ENCODE peak calls at places on chromosomes 1 and 21, in seven cellular contexts. D is CD4-positive, CD25-positive, alpha-beta regulatory T cell; M is fibroblast of lung; R is left lung; K is AG10803; W is pancreas; U is PC-3. G is an unnamed sample.

GRCh38 chr1:115063238-115063901 is 25.9 kb downstream of the TSPAN2 start:
- DNase-seq in D (peak), M (no peak), R (no peak), K (no peak), W (no peak), U (peak), G (peak)

GRCh38 chr1:37753473-37754321 is 11.2 kb downstream of the EPHA10 start:
- DNase-seq in D (no peak), M (no peak), R (no peak), K (no peak), W (peak), U (no peak), G (no peak)

GRCh38 chr1:41743361-41743760 is 175.4 kb downstream of the HIVEP3 start:
- DNase-seq in D (no peak), M (peak), R (no peak), K (peak), W (no peak), U (peak), G (no peak)

GRCh38 chr1:183757061-183757460 is 47.9 kb upstream of the RGL1 start:
- DNase-seq in D (no peak), M (peak), R (no peak), K (peak), W (no peak), U (peak), G (no peak)

GRCh38 chr1:113219377-113219776 is 146.4 kb downstream of the LRIG2 start:
- DNase-seq in D (no peak), M (no peak), R (no peak), K (no peak), W (no peak), U (peak), G (no peak)

GRCh38 chr1:1359668-1360468 is 1.5 kb upstream of the MXRA8 start:
- DNase-seq in D (no peak), M (peak), R (peak), K (peak), W (peak), U (no peak), G (no peak)

GRCh38 chr21:45255381-45256020 is 32.2 kb downstream of the POFUT2 start:
- DNase-seq in D (no peak), M (no peak), R (no peak), K (no peak), W (no peak), U (peak), G (peak)

GRCh38 chr1:119531606-119532323 is 24.8 kb downstream of the HSD3B1 start:
- DNase-seq in D (no peak), M (no peak), R (no peak), K (peak), W (no peak), U (peak), G (no peak)

GRCh38 chr1:236066054-236066453 is 1.2 kb upstream of the NID1 start:
- DNase-seq in D (no peak), M (peak), R (no peak), K (no peak), W (no peak), U (no peak), G (no peak)

GRCh38 chr1:198132060-198132781 is 24.6 kb upstream of the NEK7 start:
- DNase-seq in D (no peak), M (no peak), R (no peak), K (peak), W (no peak), U (peak), G (no peak)

GRCh38 chr1:14915356-14916054 is 238.0 kb upstream of the TMEM51 start:
- DNase-seq in D (peak), M (peak), R (no peak), K (no peak), W (peak), U (peak), G (no peak)

GRCh38 chr1:2084306-2084705 is 34.1 kb downstream of the PRKCZ start:
- DNase-seq in D (no peak), M (no peak), R (peak), K (no peak), W (peak), U (no peak), G (no peak)

GRCh38 chr1:175733762-175734161 is 9.6 kb downstream of the TNR start:
- DNase-seq in D (no peak), M (no peak), R (no peak), K (no peak), W (no peak), U (no peak), G (no peak)

GRCh38 chr21:41171210-41171609 is 3.2 kb downstream of the BACE2 start:
- DNase-seq in D (no peak), M (no peak), R (peak), K (no peak), W (peak), U (peak), G (no peak)

GRCh38 chr1:68120136-68120791 is 69.8 kb upstream of the DIRAS3 start:
- DNase-seq in D (peak), M (peak), R (no peak), K (peak), W (no peak), U (peak), G (peak)

GRCh38 chr1:235992868-235993267 is 72.0 kb downstream of the NID1 start:
- DNase-seq in D (no peak), M (no peak), R (no peak), K (no peak), W (no peak), U (no peak), G (no peak)

GRCh38 chr1:169877800-169878491 is 15.8 kb downstream of the SCYL3 start:
- DNase-seq in D (no peak), M (peak), R (no peak), K (peak), W (no peak), U (peak), G (no peak)

GRCh38 chr21:45854702-45855247 is 126.8 kb upstream of the COL6A1 start:
- DNase-seq in D (no peak), M (no peak), R (no peak), K (no peak), W (no peak), U (no peak), G (no peak)

GRCh38 chr21:14591882-14592281 is 45.8 kb upstream of the SAMSN1 start:
- DNase-seq in D (peak), M (peak), R (no peak), K (peak), W (no peak), U (peak), G (no peak)

GRCh38 chr1:246683521-246683920 is 40.7 kb upstream of the SCCPDH start:
- DNase-seq in D (no peak), M (no peak), R (no peak), K (no peak), W (no peak), U (no peak), G (no peak)

GRCh38 chr1:67853704-67854103 is 20.4 kb upstream of the GNG12 start:
- DNase-seq in D (no peak), M (peak), R (peak), K (peak), W (peak), U (peak), G (no peak)

GRCh38 chr1:243712242-243712641 is 137.8 kb downstream of the AKT3 start:
- DNase-seq in D (no peak), M (no peak), R (no peak), K (no peak), W (no peak), U (no peak), G (no peak)

GRCh38 chr1:168735987-168736386 is 7.0 kb upstream of the DPT start:
- DNase-seq in D (no peak), M (peak), R (no peak), K (no peak), W (no peak), U (no peak), G (no peak)

GRCh38 chr1:16367968-16368910 is 1.2 kb downstream of the SZRD1 start:
- DNase-seq in D (no peak), M (peak), R (no peak), K (peak), W (no peak), U (peak), G (no peak)

GRCh38 chr1:96510911-96511310 is 210.7 kb upstream of the PTBP2 start:
- DNase-seq in D (no peak), M (no peak), R (no peak), K (no peak), W (no peak), U (peak), G (no peak)

GRCh38 chr1:115793162-115793561 is 24.6 kb upstream of the CASQ2 start:
- DNase-seq in D (no peak), M (no peak), R (no peak), K (no peak), W (no peak), U (no peak), G (no peak)

GRCh38 chr1:20322825-20323612 is 32.3 kb downstream of the VWA5B1 start:
- DNase-seq in D (peak), M (peak), R (no peak), K (no peak), W (no peak), U (no peak), G (peak)

GRCh38 chr1:210132582-210132981 is 100.0 kb upstream of the SERTAD4 start:
- DNase-seq in D (no peak), M (peak), R (no peak), K (peak), W (no peak), U (peak), G (no peak)

GRCh38 chr1:171344473-171344820 is 30.5 kb downstream of the FMO4 start:
- DNase-seq in D (no peak), M (peak), R (no peak), K (no peak), W (no peak), U (no peak), G (no peak)

GRCh38 chr21:14533555-14534400 is 12.3 kb downstream of the SAMSN1 start:
- DNase-seq in D (peak), M (peak), R (no peak), K (peak), W (no peak), U (peak), G (peak)

GRCh38 chr1:225881081-225882007 is 836 bp downstream of the TMEM63A start:
- DNase-seq in D (peak), M (peak), R (peak), K (peak), W (peak), U (peak), G (no peak)

GRCh38 chr1:225879521-225880209 is 2.5 kb downstream of the TMEM63A start:
- DNase-seq in D (peak), M (no peak), R (no peak), K (no peak), W (no peak), U (peak), G (no peak)

GRCh38 chr1:225880636-225881035 is 1.5 kb downstream of the TMEM63A start:
- DNase-seq in D (no peak), M (no peak), R (no peak), K (no peak), W (no peak), U (no peak), G (no peak)

GRCh38 chr1:225878282-225878681 is 3.9 kb downstream of the TMEM63A start:
- DNase-seq in D (no peak), M (no peak), R (no peak), K (no peak), W (peak), U (no peak), G (no peak)

DNA sequence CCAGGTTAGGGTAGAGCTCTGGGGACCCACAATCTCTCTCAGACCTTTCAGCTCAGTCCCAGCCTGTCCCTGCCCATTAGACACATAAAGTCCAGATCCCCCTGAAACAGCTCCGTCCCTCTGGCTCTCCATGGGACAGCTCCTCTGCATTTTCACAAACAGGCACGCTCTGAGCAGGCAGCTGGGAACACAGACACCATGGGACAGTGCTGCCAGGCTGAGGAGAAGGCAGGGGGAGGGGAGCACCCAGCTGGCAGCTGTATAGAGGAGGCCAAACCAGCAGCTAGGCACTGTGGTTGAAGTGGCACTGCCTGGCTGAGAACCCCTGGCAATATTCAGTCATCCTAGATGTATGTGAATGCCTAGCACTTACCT is 2.0 kb downstream of the TMEM63A start:
- DNase-seq in D (no peak), M (no peak), R (no peak), K (no peak), W (no peak), U (no peak), G (no peak)
- H3K4me3 ChIP-seq in D (peak), M (no peak), R (peak), K (no peak), W (peak), U (peak), G (peak)

DNA sequence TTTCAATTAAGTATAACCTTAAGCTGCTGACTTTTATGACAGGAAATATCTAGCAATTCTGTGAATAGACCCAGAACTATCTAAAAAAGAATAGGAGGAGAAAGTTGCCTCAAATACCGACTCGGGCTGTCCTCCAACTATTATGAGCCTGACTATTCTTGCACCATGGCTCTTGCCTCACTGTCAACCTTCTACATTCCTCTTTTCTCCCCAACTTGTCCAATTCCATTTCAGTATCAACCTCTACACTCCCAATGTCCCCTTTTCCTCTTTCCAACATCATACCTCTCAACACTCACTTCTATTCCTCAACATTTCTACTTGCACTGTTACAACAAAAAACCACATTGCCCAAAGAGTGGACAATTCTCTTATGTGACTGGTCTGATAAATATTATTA is 2.3 kb downstream of the ZZZ3 start:
- DNase-seq in D (no peak), M (no peak), R (no peak), K (peak), W (no peak), U (no peak), G (no peak)
- H3K4me3 ChIP-seq in D (peak), M (no peak), R (no peak), K (no peak), W (no peak), U (peak), G (no peak)

GRCh38 chr1:227586733-227587132 is 23.4 kb downstream of the ZNF678 start:
- DNase-seq in D (no peak), M (no peak), R (no peak), K (no peak), W (no peak), U (no peak), G (no peak)

GRCh38 chr1:227583354-227583753 is 20.0 kb downstream of the ZNF678 start:
- DNase-seq in D (no peak), M (no peak), R (no peak), K (no peak), W (no peak), U (no peak), G (no peak)

DNA sequence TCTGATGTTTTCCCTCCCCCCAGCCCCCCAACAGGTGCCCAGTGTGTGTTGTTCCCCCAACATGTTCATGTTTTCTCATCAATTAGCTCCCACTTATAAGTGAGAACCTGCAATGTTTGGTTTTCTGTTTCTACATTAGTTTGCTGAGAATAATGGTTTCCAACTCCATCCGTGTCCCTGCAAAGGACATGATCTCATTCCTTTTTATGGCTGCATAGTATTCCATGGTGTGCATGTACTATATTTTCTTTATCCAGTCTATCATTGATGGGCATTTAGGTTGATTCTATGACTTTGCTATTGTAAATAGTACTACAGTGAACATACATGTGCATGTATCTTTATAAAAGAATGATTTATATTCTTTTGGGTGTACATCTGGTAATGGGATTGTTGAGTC is 24.6 kb downstream of the ZNF678 start:
- DNase-seq in D (no peak), M (no peak), R (no peak), K (no peak), W (no peak), U (no peak), G (no peak)
- H3K4me3 ChIP-seq in D (no peak), M (no peak), R (no peak), K (no peak), W (no peak), U (no peak), G (no peak)

DNA sequence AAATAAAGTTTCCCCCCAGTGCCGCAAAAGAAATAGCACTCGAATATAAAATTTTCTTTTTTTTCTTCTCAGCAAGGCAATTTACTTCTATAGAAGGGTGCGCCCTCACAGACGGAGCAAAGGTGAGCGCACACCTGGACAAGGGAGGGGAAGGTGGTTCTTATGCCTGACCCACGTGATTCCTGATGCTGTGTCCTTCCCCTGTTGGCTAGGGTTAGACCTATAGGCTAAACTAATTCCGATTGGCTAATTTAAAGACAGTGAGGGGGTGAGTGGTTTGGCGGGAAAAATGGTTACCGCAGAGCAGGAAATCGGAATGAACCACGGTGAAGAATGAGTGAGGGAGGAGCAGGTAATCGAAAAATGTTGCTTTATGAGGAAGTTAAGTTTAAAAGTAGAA is 607 bp upstream of the FAAH start:
- DNase-seq in D (no peak), M (no peak), R (no peak), K (no peak), W (no peak), U (no peak), G (no peak)
- H3K4me3 ChIP-seq in D (no peak), M (no peak), R (no peak), K (no peak), W (peak), U (no peak), G (no peak)

DNA sequence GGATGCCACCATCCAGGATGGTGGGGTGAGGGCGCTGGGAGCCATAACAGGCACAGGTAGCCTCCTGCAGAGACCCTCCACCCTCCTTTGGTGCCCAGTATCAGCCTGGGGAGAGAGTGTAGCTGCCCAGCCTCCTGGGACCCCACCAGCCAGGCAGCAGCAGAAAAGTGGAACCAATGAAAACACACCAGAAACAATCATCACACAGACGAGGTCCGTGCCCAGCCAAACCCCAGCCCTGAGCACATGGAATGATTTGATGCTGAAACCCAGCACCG is 285.1 kb downstream of the PTPRU start:
- DNase-seq in D (no peak), M (no peak), R (no peak), K (no peak), W (no peak), U (no peak), G (no peak)
- H3K4me3 ChIP-seq in D (no peak), M (no peak), R (no peak), K (no peak), W (no peak), U (no peak), G (no peak)

DNA sequence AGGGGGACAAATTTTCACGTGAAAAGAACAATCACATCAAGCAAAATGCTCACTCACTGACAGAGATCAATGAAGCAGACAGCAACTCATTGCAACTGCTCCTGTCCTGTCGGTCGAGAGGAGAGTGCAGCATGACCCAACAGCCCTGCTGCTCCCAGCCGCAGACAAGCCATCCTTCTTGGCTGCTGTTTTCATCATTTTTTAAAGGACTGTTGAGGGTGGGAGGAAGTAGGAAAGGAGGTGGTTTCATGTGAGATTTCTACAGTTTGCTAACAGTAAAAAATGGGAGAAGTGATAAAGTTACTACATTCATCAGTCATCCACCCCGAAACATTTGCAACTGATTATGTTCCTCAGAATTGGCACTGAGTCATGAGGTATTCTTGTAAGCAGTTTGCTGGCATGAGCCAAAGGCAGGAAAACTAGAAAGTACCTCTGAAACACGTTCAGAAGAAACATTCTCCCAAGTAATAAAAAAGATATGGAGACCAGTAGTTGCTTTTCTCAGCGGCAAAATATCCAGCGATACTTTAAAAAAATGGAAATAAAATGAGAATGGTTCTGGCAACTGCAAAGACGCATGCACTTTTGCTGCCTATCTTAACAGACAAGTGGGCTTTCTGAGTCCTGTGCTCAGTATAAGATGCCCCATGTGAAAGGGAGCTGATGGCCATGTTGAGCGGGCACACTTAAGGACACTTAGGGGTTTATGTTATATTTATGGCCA is 72.0 kb upstream of the CLDN14 start:
- DNase-seq in D (no peak), M (peak), R (no peak), K (peak), W (no peak), U (no peak), G (no peak)
- H3K4me3 ChIP-seq in D (no peak), M (no peak), R (no peak), K (peak), W (no peak), U (no peak), G (no peak)

GRCh38 chr1:222892137-222892763 is 77.4 kb downstream of the DISP1 start:
- DNase-seq in D (no peak), M (peak), R (no peak), K (no peak), W (no peak), U (peak), G (no peak)
- H3K4me3 ChIP-seq in D (no peak), M (no peak), R (no peak), K (no peak), W (no peak), U (no peak), G (no peak)